ENCODE peak calls at places on chromosomes 6 and 20, in five cellular contexts. O is spleen, I is cardiac fibroblast, C is omental fat pad, Q is cardiac muscle cell. K is an unnamed sample.

GRCh38 chr6:108921547-108922331 is 73.5 kb downstream of the ARMC2 start:
- DNase-seq in Q (peak), C (no peak), I (peak), O (no peak), K (no peak)

GRCh38 chr6:117451607-117452164 is 25.9 kb upstream of the ROS1 start:
- DNase-seq in I (no peak), Q (peak), O (no peak), C (no peak), K (no peak)

GRCh38 chr20:39036851-39037250 is 74.7 kb downstream of the DHX35 start:
- DNase-seq in I (no peak), C (no peak), Q (no peak), O (no peak), K (no peak)

GRCh38 chr20:45301824-45302251 is 4.8 kb upstream of the RBPJL start:
- DNase-seq in O (no peak), Q (no peak), C (no peak), I (no peak), K (no peak)

GRCh38 chr6:52595796-52596130 is 18.9 kb upstream of the TRAM2 start:
- DNase-seq in Q (no peak), C (no peak), I (no peak), O (no peak), K (no peak)

GRCh38 chr6:121614115-121614514 is 178.7 kb downstream of the GJA1 start:
- DNase-seq in O (no peak), C (no peak), I (peak), Q (peak), K (no peak)

GRCh38 chr6:119575721-119576120 is 226.2 kb upstream of the MAN1A1 start:
- DNase-seq in I (peak), Q (peak), O (no peak), C (no peak), K (no peak)

GRCh38 chr20:14989891-14990290 is 652.5 kb upstream of the FLRT3 start:
- DNase-seq in Q (no peak), I (no peak), O (no peak), C (no peak), K (no peak)

GRCh38 chr6:106609699-106610098 is 19.6 kb downstream of the RTN4IP1 start:
- DNase-seq in O (no peak), I (no peak), Q (peak), C (no peak), K (peak)

GRCh38 chr6:156410649-156411048 is 366.5 kb upstream of the ARID1B start:
- DNase-seq in C (no peak), I (no peak), Q (no peak), O (no peak), K (no peak)

GRCh38 chr6:166757226-166758135 is 130.4 kb upstream of the RPS6KA2 start:
- DNase-seq in O (no peak), I (peak), Q (peak), C (no peak), K (no peak)

DNA sequence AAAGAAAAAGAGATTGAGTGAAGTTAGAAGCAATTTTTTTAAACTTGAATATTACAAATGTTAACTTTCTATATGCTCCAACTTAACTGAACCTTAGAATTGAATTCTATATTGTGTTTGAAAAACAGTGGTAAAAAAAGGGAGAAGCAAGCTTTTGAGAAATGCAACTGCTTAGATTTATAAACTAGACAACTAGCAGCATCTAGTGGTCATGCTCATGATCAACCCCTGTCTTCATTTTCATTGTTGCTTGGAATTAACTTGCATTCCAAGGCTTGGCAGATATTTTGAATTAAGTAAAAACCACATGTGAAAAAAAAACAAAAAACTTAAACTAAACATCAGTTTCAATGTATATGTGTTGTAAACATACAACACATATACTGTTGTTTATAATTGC is 113.1 kb downstream of the C6orf58 start:
- DNase-seq in I (peak), Q (peak), O (no peak), C (no peak), K (no peak)
- TF ChIP-seq CTCF in I (peak), Q (peak), O (no peak), C (no peak), K (peak)

DNA sequence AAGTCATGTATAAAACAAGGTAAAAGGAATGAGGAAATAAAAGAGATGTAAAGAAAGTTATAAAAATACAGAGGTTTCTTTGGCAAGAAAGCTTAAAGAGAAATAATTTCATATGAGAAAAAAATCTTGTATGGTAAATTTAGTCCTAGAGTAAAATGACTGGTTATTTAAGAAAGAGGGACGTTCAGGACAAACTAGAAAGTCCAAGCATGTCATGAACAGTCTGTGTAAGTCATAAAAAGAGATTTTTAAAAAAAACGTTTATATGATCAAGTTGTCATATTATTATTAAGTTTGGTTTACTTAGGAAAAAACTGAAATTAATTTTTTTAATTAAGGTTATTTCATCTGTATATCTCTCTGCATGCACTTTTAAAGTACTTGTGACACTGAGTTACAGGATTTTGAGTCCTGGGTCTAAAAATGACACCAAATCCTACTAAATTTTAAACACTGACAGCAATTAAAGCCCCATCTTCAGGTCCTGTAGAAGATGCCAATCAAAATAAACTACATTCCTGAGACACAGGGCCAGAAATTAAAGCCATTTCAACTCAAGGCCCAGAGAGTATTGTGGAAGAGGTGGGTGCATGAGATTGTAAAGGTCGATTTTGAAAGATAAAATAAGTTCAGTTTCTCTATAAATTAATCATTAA is 62.4 kb downstream of the AGPAT4 start:
- DNase-seq in O (no peak), I (no peak), Q (no peak), C (no peak), K (no peak)
- TF ChIP-seq CTCF in O (no peak), I (no peak), Q (no peak), C (no peak), K (no peak)

GRCh38 chr6:113162739-113163138 is 694.4 kb upstream of the MARCKS start:
- DNase-seq in O (no peak), I (no peak), C (no peak), Q (no peak), K (no peak)

GRCh38 chr6:113160716-113161115 is 696.4 kb upstream of the MARCKS start:
- DNase-seq in O (no peak), I (peak), C (no peak), Q (peak), K (no peak)
- TF ChIP-seq CTCF in O (no peak), I (no peak), C (no peak), Q (no peak), K (no peak)

GRCh38 chr6:3869632-3870527 is 20.7 kb downstream of the FAM50B start:
- DNase-seq in Q (no peak), O (no peak), I (no peak), C (no peak), K (no peak)

GRCh38 chr6:3867616-3868502 is 18.7 kb downstream of the FAM50B start:
- DNase-seq in C (no peak), O (no peak), I (peak), Q (peak), K (no peak)

GRCh38 chr6:3870528-3870925 is 21.4 kb downstream of the FAM50B start:
- DNase-seq in I (no peak), Q (no peak), C (no peak), O (no peak), K (no peak)

GRCh38 chr6:3869284-3869631 is 20.1 kb downstream of the FAM50B start:
- DNase-seq in O (no peak), C (no peak), I (no peak), Q (no peak), K (no peak)

DNA sequence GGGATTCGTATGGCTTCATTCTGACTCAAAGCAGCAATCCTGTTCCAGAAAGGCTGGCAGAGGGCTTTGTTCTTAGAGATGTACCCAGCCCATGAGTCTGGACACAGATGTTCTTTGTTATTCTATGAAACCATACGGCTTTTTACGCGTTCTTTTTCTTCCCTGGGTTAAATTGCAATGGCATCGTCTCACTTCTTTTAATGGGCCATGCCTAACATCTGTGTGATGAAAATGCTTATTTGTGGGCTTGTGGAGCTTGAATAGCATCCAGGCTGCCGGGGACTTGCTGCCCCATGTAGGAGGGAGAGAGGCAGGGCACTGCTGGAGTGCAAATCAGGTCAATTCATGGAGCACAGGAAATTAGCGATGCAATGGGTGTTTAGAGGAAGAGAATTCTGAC is 19.4 kb downstream of the FAM50B start:
- DNase-seq in O (no peak), I (peak), Q (peak), C (no peak), K (no peak)
- TF ChIP-seq CTCF in O (no peak), I (no peak), Q (no peak), C (no peak), K (no peak)

GRCh38 chr6:163634514-163635171 is 220.1 kb downstream of the QKI start:
- DNase-seq in I (no peak), O (no peak), C (no peak), Q (no peak), K (no peak)
- TF ChIP-seq CTCF in I (no peak), O (no peak), C (no peak), Q (no peak), K (no peak)

DNA sequence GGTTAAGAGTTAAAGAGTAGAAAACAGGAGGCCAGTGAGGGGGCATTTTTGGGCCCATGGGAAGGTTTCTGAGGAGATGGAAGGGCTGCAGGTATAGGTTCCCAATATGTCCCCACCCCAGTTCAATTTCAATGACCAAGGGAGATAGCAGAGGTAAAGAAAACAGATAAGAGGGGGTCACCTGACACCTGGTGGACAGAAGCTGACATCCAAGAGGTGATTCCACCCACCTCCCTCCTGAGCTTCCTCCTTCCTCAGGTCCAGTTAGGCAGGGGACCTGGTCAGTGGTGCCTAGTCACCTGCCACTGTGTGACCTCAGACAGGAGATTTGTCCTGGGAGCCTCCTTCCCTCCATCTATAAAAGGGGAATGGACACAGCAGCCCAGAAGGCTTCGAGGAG is 29.5 kb upstream of the MAS1L start:
- DNase-seq in Q (no peak), I (no peak), C (no peak), O (no peak), K (no peak)
- TF ChIP-seq CTCF in Q (no peak), I (no peak), C (no peak), O (no peak), K (no peak)

GRCh38 chr6:147677647-147678046 is 169.2 kb downstream of the SAMD5 start:
- DNase-seq in C (no peak), I (no peak), Q (no peak), O (peak), K (no peak)
- TF ChIP-seq CTCF in C (no peak), I (no peak), Q (no peak), O (no peak), K (no peak)

GRCh38 chr6:126662966-126663365 is 323.1 kb downstream of the CENPW start:
- DNase-seq in I (no peak), Q (no peak), O (no peak), C (no peak), K (no peak)

GRCh38 chr6:126660376-126660775 is 320.5 kb downstream of the CENPW start:
- DNase-seq in C (no peak), O (no peak), Q (no peak), I (no peak), K (no peak)

GRCh38 chr6:126661646-126662045 is 321.7 kb downstream of the CENPW start:
- DNase-seq in Q (peak), C (no peak), I (peak), O (no peak), K (no peak)

GRCh38 chr6:126657556-126658129 is 317.7 kb downstream of the CENPW start:
- DNase-seq in I (peak), Q (peak), O (no peak), C (no peak), K (no peak)
- TF ChIP-seq CTCF in I (peak), Q (peak), O (no peak), C (no peak), K (peak)

K was measured in glutamatergic neuron.